ENCODE peak calls at places on chromosome 1, in five cellular contexts. T, V, Y, H and J are unnamed samples.

GRCh38 chr1:204692320-204692851 is 6.8 kb upstream of the LRRN2 start:
- DNase-seq in T (no peak), V (no peak), Y (peak), H (no peak), J (peak)

GRCh38 chr1:10033359-10033845 is 644 bp downstream of the UBE4B start:
- DNase-seq in T (peak), V (no peak), Y (peak), H (peak), J (peak)

GRCh38 chr1:205916541-205916940 is 26.7 kb downstream of the SLC26A9 start:
- DNase-seq in T (peak), V (no peak), Y (no peak), H (peak), J (no peak)

GRCh38 chr1:6467744-6468688 is 2.0 kb upstream of the TNFRSF25 start:
- DNase-seq in T (no peak), V (no peak), Y (no peak), H (no peak), J (no peak)

GRCh38 chr1:61080408-61081134 is 1.8 kb upstream of the NFIA start:
- DNase-seq in T (no peak), V (no peak), Y (peak), H (no peak), J (no peak)

GRCh38 chr1:62438163-62438562 is 1.3 kb downstream of the USP1 start:
- DNase-seq in T (peak), V (no peak), Y (peak), H (peak), J (no peak)

GRCh38 chr1:12001249-12001917 is 17.9 kb upstream of the MIIP start:
- DNase-seq in T (peak), V (no peak), Y (peak), H (peak), J (peak)

GRCh38 chr1:154730251-154730650 is 122.3 kb upstream of the ADAR start:
- DNase-seq in T (peak), V (no peak), Y (peak), H (peak), J (no peak)

GRCh38 chr1:115980998-115981993 is 5.0 kb downstream of the SLC22A15 start:
- DNase-seq in T (peak), V (no peak), Y (peak), H (peak), J (peak)

GRCh38 chr1:1212780-1213152 is 1.2 kb downstream of the TNFRSF4 start:
- DNase-seq in T (no peak), V (peak), Y (no peak), H (no peak), J (no peak)

GRCh38 chr1:65213271-65213905 is 65.4 kb downstream of the AK4 start:
- DNase-seq in T (no peak), V (no peak), Y (no peak), H (no peak), J (no peak)

GRCh38 chr1:97433094-97433493 is 487.7 kb downstream of the DPYD start:
- DNase-seq in T (no peak), V (no peak), Y (no peak), H (no peak), J (no peak)

GRCh38 chr1:163766537-163766936 is 444.8 kb downstream of the NUF2 start:
- DNase-seq in T (no peak), V (no peak), Y (no peak), H (no peak), J (no peak)

GRCh38 chr1:229432905-229433304 is 989 bp downstream of the ACTA1 start:
- DNase-seq in T (no peak), V (no peak), Y (no peak), H (no peak), J (no peak)

GRCh38 chr1:58460469-58460868 is 86.1 kb downstream of the OMA1 start:
- DNase-seq in T (peak), V (no peak), Y (no peak), H (peak), J (peak)

GRCh38 chr1:31647106-31647505 is 2.4 kb upstream of the PEF1 start:
- DNase-seq in T (no peak), V (no peak), Y (peak), H (peak), J (no peak)

GRCh38 chr1:23562138-23562819 is 3.0 kb upstream of the ID3 start:
- DNase-seq in T (peak), V (peak), Y (peak), H (peak), J (peak)

GRCh38 chr1:27589841-27590426 is 14.0 kb downstream of the AHDC1 start:
- DNase-seq in T (no peak), V (peak), Y (no peak), H (no peak), J (peak)